ENCODE peak calls at places on chromosomes 3 and 15, in five cellular contexts. X, R, O, L and Z are unnamed samples.

GRCh38 chr3:112042842-112043280 is 8.3 kb downstream of the TMPRSS7 start:
- DNase-seq in O (no peak), R (no peak), L (no peak), X (no peak), Z (no peak)

GRCh38 chr15:86863226-86863915 is 783.7 kb downstream of the AGBL1 start:
- DNase-seq in L (no peak), O (peak; percentile 74), R (no peak), X (no peak), Z (no peak)

GRCh38 chr3:426056-426455 is 229.5 kb downstream of the CHL1 start:
- DNase-seq in X (no peak), L (no peak), O (no peak), R (no peak), Z (no peak)

GRCh38 chr3:69791919-69792399 is 52.7 kb downstream of the MITF start:
- DNase-seq in X (no peak), L (no peak), R (no peak), O (no peak), Z (no peak)

GRCh38 chr3:68007621-68008226 is 353.3 kb upstream of the SUCLG2 start:
- DNase-seq in X (peak; percentile 62), L (peak; percentile 10), O (no peak), R (peak; percentile 57), Z (peak; percentile 36)

GRCh38 chr15:92879949-92880725 is 20.0 kb upstream of the CHD2 start:
- DNase-seq in X (no peak), R (no peak), L (no peak), O (no peak), Z (no peak)

GRCh38 chr3:71078723-71079525 is 504.6 kb downstream of the FOXP1 start:
- DNase-seq in R (no peak), O (no peak), L (no peak), X (no peak), Z (no peak)

GRCh38 chr3:194095464-194095863 is 40.5 kb upstream of the HES1 start:
- DNase-seq in L (peak; percentile 74), O (no peak), R (no peak), X (no peak), Z (no peak)

GRCh38 chr3:101069796-101070195 is 76.6 kb upstream of the ABI3BP start:
- DNase-seq in X (no peak), L (no peak), R (no peak), O (no peak), Z (no peak)

GRCh38 chr3:85821130-85821756 is 862.5 kb downstream of the CADM2 start:
- DNase-seq in X (peak; percentile 29), O (peak; percentile 12), L (peak; percentile 44), R (peak; percentile 59), Z (peak; percentile 31)

GRCh38 chr3:124763206-124763605 is 33.0 kb downstream of the UMPS start:
- DNase-seq in O (no peak), X (no peak), L (no peak), R (no peak), Z (no peak)

GRCh38 chr3:11201246-11202024 is 47.1 kb downstream of the HRH1 start:
- DNase-seq in O (no peak), R (no peak), L (no peak), X (no peak), Z (no peak)

GRCh38 chr3:190972196-190972595 is 109.7 kb upstream of the GMNC start:
- DNase-seq in O (no peak), R (no peak), L (no peak), X (no peak), Z (no peak)

GRCh38 chr3:55329849-55330248 is 157.3 kb downstream of the WNT5A start:
- DNase-seq in R (no peak), O (peak; percentile 89), L (no peak), X (no peak), Z (no peak)

GRCh38 chr15:78726870-78727551 is 84.3 kb downstream of the ADAMTS7 start:
- DNase-seq in O (no peak), R (peak; percentile 93), X (peak; percentile 63), L (peak; percentile 58), Z (no peak)

GRCh38 chr3:138332472-138333073 is 2.9 kb upstream of the NME9 start:
- DNase-seq in R (no peak), X (no peak), O (no peak), L (no peak), Z (no peak)

GRCh38 chr3:138329984-138330293 is 288 bp upstream of the NME9 start:
- DNase-seq in L (no peak), X (no peak), R (no peak), O (no peak), Z (no peak)

GRCh38 chr3:138328341-138328740 is 1.3 kb downstream of the NME9 start:
- DNase-seq in O (no peak), R (no peak), X (no peak), L (no peak), Z (no peak)

GRCh38 chr3:138329127-138329983 is at the start of gene NME9:
- DNase-seq in R (peak; percentile 98), L (peak; percentile 95), X (peak; percentile 98), O (no peak), Z (peak; percentile 91)

DNA sequence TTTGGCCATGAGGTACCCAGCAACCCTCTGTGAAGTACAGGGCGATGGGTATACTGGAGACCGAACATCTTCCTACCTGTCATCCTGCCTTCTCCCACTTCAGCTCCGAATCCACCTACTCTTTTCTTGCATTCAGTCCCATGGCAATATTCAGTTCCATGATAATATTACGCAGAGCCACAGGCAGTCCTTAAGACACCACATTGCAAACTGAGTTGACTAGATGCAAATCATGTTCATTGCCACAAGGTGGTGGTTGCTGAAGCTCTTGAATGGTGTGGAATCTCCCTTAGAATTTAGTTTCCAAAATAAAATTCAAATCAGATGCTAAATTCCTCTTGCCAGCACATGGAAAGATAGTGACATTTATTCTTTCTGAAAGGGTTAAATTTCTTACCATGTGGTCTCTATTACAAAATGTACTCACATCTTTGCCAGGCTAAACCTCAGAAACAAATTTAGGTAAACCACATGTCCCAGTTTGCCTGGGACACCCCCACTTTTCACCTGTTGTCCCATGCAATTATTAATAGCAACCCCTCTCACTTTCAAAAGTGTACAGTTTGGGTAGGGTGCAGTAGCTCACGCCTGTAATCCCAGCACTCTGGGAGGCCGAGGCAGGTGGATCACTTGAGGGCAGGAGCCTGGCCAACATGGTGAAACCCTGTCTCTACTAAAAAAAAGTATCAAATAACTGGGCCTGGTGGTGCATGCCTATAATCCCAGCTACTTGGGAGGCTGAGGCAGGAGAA is 1.7 kb upstream of the NME9 start:
- DNase-seq in O (no peak), L (no peak), R (no peak), X (no peak), Z (no peak)
- TF ChIP-seq CTCF in O (peak; percentile 39), L (no peak), R (no peak), X (no peak), Z (peak; percentile 36)

GRCh38 chr3:151209652-151210051 is 6.6 kb upstream of the GPR171 start:
- DNase-seq in R (no peak), X (no peak), O (no peak), L (no peak), Z (no peak)

GRCh38 chr3:151213881-151214280 is 10.9 kb upstream of the GPR171 start:
- DNase-seq in R (no peak), O (no peak), X (no peak), L (no peak), Z (no peak)

GRCh38 chr3:151214459-151214858 is 11.4 kb upstream of the GPR171 start:
- DNase-seq in X (no peak), O (no peak), R (no peak), L (no peak), Z (no peak)

GRCh38 chr3:151213151-151213550 is 10.1 kb upstream of the GPR171 start:
- DNase-seq in L (no peak), O (no peak), X (no peak), R (no peak), Z (no peak)

GRCh38 chr3:151210676-151211381 is 7.8 kb upstream of the GPR171 start:
- DNase-seq in L (peak; percentile 9), X (no peak), O (no peak), R (no peak), Z (no peak)
- TF ChIP-seq CTCF in L (no peak), X (no peak), O (no peak), R (no peak), Z (no peak)

GRCh38 chr3:187295635-187296034 is 4.1 kb upstream of the MASP1 start:
- DNase-seq in X (no peak), O (no peak), L (no peak), R (no peak), Z (no peak)
- TF ChIP-seq CTCF in X (peak; percentile 11), O (no peak), L (no peak), R (no peak), Z (peak; percentile 28)

GRCh38 chr15:61118885-61119284 is 110.2 kb downstream of the RORA start:
- DNase-seq in L (no peak), O (no peak), X (no peak), R (peak; percentile 35), Z (no peak)
- TF ChIP-seq CTCF in L (no peak), O (no peak), X (no peak), R (peak; percentile 30), Z (peak; percentile 29)

DNA sequence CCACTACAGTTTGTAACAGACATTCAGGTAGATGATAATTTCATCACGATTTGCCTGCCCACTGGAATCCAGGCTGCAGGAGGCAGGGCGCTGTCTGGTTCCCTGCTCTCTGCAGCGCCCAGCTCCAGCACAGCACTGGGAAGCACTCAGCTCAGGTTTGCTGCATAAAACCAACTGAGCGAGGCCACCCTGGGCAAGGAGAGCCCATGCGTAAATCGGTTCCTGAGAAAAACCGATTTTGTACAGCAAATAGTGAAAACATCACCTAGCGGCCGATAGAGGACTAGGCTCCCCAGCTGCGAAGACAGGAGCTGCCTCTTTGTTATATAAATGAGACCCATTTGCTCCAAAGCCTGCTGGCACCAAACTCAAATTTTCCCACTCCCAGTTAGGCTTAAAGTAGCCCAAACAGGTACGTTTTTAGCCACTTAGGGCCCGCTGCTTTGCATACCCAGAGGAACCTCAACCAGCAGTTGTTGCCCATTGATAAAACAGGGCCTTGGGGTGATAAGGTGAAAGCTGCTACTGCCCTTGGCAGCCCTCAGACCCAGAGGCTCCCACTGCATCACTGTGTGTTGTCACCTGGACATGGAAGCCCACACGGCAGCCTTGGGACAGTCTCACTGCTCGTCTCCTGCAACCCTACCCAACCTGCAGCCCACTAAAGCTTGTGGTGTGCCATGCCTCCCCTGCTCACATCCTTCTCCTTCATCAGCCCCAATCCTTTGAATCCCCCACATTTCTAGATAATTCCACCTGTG is 47.5 kb downstream of the ALDH1L1 start:
- DNase-seq in R (peak; percentile 53), L (peak; percentile 2), X (peak; percentile 28), O (no peak), Z (no peak)
- TF ChIP-seq CTCF in R (peak; percentile 27), L (no peak), X (peak; percentile 44), O (peak; percentile 46), Z (peak; percentile 56)

DNA sequence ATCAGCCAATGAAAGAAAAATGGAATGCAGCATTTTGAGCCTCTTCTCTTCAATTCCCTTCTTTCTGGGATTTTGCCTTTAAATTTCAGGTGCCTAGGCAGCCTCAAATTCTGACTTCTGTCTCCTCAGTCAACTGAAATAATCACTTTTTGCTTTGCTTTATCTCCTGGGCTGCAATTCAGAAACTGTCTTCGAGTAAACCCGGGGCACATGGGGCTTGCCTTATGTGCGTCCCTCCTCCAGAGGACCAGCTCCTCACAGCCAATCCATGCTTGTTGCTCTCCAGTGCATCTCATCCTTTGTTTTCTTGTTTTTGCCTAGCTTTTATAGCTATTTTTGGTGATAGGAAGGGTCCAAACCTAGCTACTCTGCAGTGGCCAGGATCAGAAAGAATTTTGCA is 8.8 kb downstream of the RTP3 start:
- DNase-seq in O (no peak), R (no peak), L (no peak), X (no peak), Z (no peak)
- TF ChIP-seq CTCF in O (no peak), R (no peak), L (no peak), X (no peak), Z (no peak)